ENCODE peak calls at places on chromosomes 4 and X, in four cellular contexts. F is upper lobe of left lung, Q is A549, U is stomach. A is an unnamed sample.

GRCh38 chr4:85995361-85995760 is 364.5 kb downstream of the MAPK10 start:
- DNase-seq in F (no peak), Q (no peak), U (no peak), A (no peak)

GRCh38 chrX:20265726-20266681 is 705 bp downstream of the RPS6KA3 start:
- DNase-seq in F (peak), Q (peak), U (no peak), A (peak)

GRCh38 chrX:108036298-108036973 is 8.4 kb upstream of the VSIG1 start:
- DNase-seq in F (no peak), Q (peak), U (no peak), A (no peak)

GRCh38 chrX:124239911-124240310 is 92.5 kb upstream of the TEX13D start:
- DNase-seq in F (no peak), Q (no peak), U (no peak), A (no peak)

GRCh38 chrX:72351606-72352338 is 46.1 kb upstream of the CITED1 start:
- DNase-seq in F (no peak), Q (no peak), U (no peak), A (no peak)

GRCh38 chr4:184504385-184504784 is 30.0 kb upstream of the IRF2 start:
- DNase-seq in F (peak), Q (no peak), U (no peak), A (no peak)

GRCh38 chr4:122533841-122534240 is 77.3 kb upstream of the IL2 start:
- DNase-seq in F (no peak), Q (no peak), U (no peak), A (no peak)

GRCh38 chrX:49176421-49177326 is 5.0 kb downstream of the PLP2 start:
- DNase-seq in F (peak), Q (peak), U (no peak), A (peak)

GRCh38 chr4:105106416-105106815 is 40.3 kb upstream of the TET2 start:
- DNase-seq in F (no peak), Q (no peak), U (no peak), A (no peak)

GRCh38 chr4:65670331-65671031 is at the start of gene EPHA5:
- DNase-seq in F (peak), Q (peak), U (peak), A (peak)

GRCh38 chr4:3429651-3430050 is 12.1 kb upstream of the HGFAC start:
- DNase-seq in F (peak), Q (no peak), U (no peak), A (no peak)

GRCh38 chrX:20028588-20028987 is 37.7 kb upstream of the BCLAF3 start:
- DNase-seq in F (no peak), Q (no peak), U (no peak), A (no peak)

GRCh38 chrX:49754238-49754857 is 58.6 kb upstream of the PAGE1 start:
- DNase-seq in F (no peak), Q (peak), U (peak), A (peak)

GRCh38 chr4:98745372-98745771 is 87.0 kb upstream of the TSPAN5 start:
- DNase-seq in F (no peak), Q (peak), U (no peak), A (no peak)

GRCh38 chr4:172826346-172826745 is 342.3 kb upstream of the GALNT7 start:
- DNase-seq in F (no peak), Q (peak), U (no peak), A (no peak)

GRCh38 chr4:7810792-7811535 is 128.7 kb downstream of the AFAP1 start:
- DNase-seq in F (peak), Q (no peak), U (no peak), A (peak)

DNA sequence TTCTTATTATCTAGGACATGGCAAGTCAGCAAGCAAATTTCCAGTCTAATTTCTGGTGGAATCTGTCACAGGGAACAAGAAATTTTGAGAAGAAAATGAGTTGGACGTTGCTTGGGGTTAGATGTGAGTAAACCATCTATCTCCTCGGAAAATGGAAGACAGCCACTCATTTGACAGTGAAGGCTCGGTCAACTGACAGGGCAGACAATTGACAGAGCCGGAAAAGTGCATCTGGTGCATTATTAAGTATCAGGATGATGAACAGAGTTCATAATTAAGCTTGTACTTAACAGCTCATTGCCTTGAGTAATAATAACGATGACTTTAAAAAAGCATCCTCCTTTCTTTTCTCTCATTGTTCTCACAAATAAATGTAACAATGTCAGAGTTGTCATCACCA is 168.4 kb downstream of the MAD2L1 start:
- DNase-seq in F (no peak), Q (no peak), U (no peak), A (no peak)
- TF ChIP-seq EP300 in F (no peak), Q (no peak), U (no peak), A (no peak)

GRCh38 chr4:80005863-80006262 is 67.2 kb downstream of the ANTXR2 start:
- DNase-seq in F (no peak), Q (no peak), U (no peak), A (no peak)
- TF ChIP-seq EP300 in F (no peak), Q (no peak), U (no peak), A (no peak)

DNA sequence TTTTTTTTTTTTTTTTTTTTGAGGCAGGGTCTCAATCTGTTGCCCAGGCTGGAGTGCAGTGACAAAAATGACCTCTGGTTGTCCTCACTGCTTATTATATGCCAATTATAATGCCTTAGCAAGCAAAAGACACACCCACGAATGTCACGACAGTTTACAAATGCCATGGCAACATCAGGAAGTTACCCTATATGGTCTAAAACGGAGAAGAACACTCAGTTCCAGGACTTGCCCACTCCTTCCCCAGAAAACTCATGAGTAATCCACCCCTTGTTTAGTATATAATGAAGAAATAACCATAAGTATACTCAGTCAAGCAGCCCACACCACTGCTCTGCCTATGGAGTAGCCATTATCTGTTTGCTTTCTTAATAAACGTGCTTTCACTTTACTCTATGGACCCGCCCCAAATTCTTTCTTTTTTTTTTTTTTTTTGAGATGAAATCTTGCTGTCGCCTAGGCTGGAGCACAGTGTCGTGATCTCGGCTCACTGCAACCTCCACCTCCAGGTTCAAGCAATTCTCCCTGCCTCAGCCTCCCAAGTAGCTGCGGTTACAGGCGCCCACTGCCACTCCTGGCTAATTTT is 106.2 kb downstream of the SMIM20 start:
- DNase-seq in F (no peak), Q (no peak), U (no peak), A (no peak)
- TF ChIP-seq EP300 in F (peak), Q (no peak), U (no peak), A (no peak)

DNA sequence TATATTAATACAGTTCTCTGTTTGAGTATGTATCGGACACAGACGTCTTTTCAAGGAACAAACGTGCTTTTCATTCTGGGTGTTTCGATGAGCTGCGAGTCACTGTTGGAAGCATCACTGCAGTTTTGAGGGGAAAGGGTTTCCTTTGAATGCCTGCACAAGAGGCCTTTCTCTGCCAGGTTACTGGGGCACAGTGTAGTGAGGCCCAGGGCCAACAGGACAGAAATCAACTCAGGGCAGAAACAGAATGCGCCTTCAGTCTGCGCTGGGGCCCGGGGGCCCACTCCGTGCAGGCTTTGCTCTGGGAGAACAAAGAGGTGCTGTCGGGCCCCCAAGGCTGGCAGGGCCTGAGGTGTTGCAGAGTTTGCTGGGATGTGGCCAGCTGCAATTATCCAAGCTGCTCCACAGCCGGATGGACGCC is 2.3 kb upstream of the PPP2R3B start:
- DNase-seq in F (no peak), Q (no peak), U (no peak), A (peak)
- TF ChIP-seq EP300 in F (no peak), Q (no peak), U (no peak), A (no peak)